ENCODE peak calls at places on chromosome 12, in six cellular contexts. Q is HCT116, O is fibroblast of lung, D is HepG2, T is astrocyte, H is neural progenitor cell. E is an unnamed sample.

GRCh38 chr12:75047885-75048525 is 161.6 kb downstream of the KCNC2 start:
- DNase-seq in H (no peak), D (no peak), Q (no peak), T (no peak), O (no peak), E (no peak)

GRCh38 chr12:103128862-103129501 is 171.5 kb downstream of the ASCL1 start:
- DNase-seq in D (peak), H (no peak), T (no peak), O (no peak), Q (no peak), E (no peak)

GRCh38 chr12:4653257-4653656 is 4.3 kb downstream of the NDUFA9 start:
- DNase-seq in D (no peak), Q (no peak), T (no peak), O (no peak), H (peak), E (no peak)

GRCh38 chr12:26872623-26873022 is 39.6 kb upstream of the ITPR2 start:
- DNase-seq in O (no peak), D (no peak), H (no peak), Q (no peak), T (no peak), E (no peak)

GRCh38 chr12:77925536-77926108 is 94.9 kb downstream of the NAV3 start:
- DNase-seq in H (peak), T (peak), D (peak), Q (peak), O (peak), E (peak)

GRCh38 chr12:113462117-113462774 is 9.4 kb downstream of the LHX5 start:
- DNase-seq in D (peak), O (peak), H (peak), Q (peak), T (peak), E (peak)

GRCh38 chr12:88472248-88472647 is 108.0 kb downstream of the KITLG start:
- DNase-seq in D (no peak), H (no peak), T (peak), Q (no peak), O (peak), E (no peak)

GRCh38 chr12:24991209-24992049 is 42.5 kb upstream of the BCAT1 start:
- DNase-seq in Q (peak), T (peak), H (peak), O (peak), D (peak), E (peak)

GRCh38 chr12:24561882-24562760 is 386.8 kb downstream of the BCAT1 start:
- DNase-seq in O (peak), Q (no peak), D (no peak), H (peak), T (peak), E (no peak)

GRCh38 chr12:109289004-109289403 is 20.1 kb downstream of the FOXN4 start:
- DNase-seq in O (peak), D (no peak), Q (no peak), H (no peak), T (no peak), E (no peak)

GRCh38 chr12:93042684-93043083 is 113.6 kb upstream of the EEA1 start:
- DNase-seq in H (no peak), Q (no peak), O (no peak), D (no peak), T (no peak), E (no peak)

GRCh38 chr12:58540480-58541299 is 379.6 kb downstream of the LRIG3 start:
- DNase-seq in D (peak), T (peak), H (peak), Q (peak), O (peak), E (peak)

GRCh38 chr12:92096346-92097136 is 49.1 kb downstream of the BTG1 start:
- DNase-seq in H (peak), T (peak), O (peak), Q (no peak), D (no peak), E (no peak)

GRCh38 chr12:57810450-57810849 is 8.1 kb downstream of the AVIL start:
- DNase-seq in O (peak), D (no peak), H (no peak), Q (peak), T (peak), E (no peak)

GRCh38 chr12:112001555-112001954 is 11.4 kb downstream of the TMEM116 start:
- DNase-seq in Q (no peak), T (peak), D (no peak), O (peak), H (no peak), E (no peak)

GRCh38 chr12:110022980-110023633 is 23.9 kb downstream of the ANKRD13A start:
- DNase-seq in H (peak), O (peak), Q (no peak), T (peak), D (no peak), E (no peak)

GRCh38 chr12:104619305-104619704 is 162.6 kb downstream of the CHST11 start:
- DNase-seq in D (no peak), Q (no peak), H (no peak), T (no peak), O (no peak), E (no peak)

GRCh38 chr12:101328917-101329316 is 49.0 kb downstream of the UTP20 start:
- DNase-seq in D (no peak), Q (no peak), T (no peak), H (no peak), O (no peak), E (no peak)

GRCh38 chr12:104825408-104825807 is 132.7 kb downstream of the SLC41A2 start:
- DNase-seq in D (no peak), O (peak), Q (no peak), T (no peak), H (peak), E (no peak)

GRCh38 chr12:109098142-109098652 is 800 bp downstream of the UNG start:
- DNase-seq in D (no peak), T (peak), H (no peak), O (peak), Q (no peak), E (no peak)

GRCh38 chr12:116520801-116521471 is 38.2 kb upstream of the MAP1LC3B2 start:
- DNase-seq in T (peak), Q (no peak), O (peak), H (no peak), D (no peak), E (peak)

GRCh38 chr12:130064999-130065398 is 97.3 kb upstream of the FZD10 start:
- DNase-seq in Q (no peak), T (no peak), H (peak), D (no peak), O (no peak), E (no peak)

GRCh38 chr12:51814311-51815088 is 34.0 kb downstream of the FIGNL2 start:
- DNase-seq in D (peak), Q (no peak), T (peak), H (peak), O (peak), E (peak)

GRCh38 chr12:43556057-43556456 is 4.1 kb upstream of the ADAMTS20 start:
- DNase-seq in T (no peak), H (no peak), D (no peak), O (no peak), Q (no peak), E (no peak)

GRCh38 chr12:43551971-43552559 is at the start of gene ADAMTS20:
- DNase-seq in T (peak), Q (no peak), H (peak), O (peak), D (no peak), E (no peak)

GRCh38 chr12:43550831-43551270 is 1.2 kb downstream of the ADAMTS20 start:
- DNase-seq in D (no peak), Q (no peak), O (peak), H (peak), T (no peak), E (no peak)

GRCh38 chr12:43551271-43551970 is 582 bp downstream of the ADAMTS20 start:
- DNase-seq in Q (no peak), T (no peak), D (no peak), H (peak), O (peak), E (no peak)
- TF ChIP-seq EZH2 in Q (no peak), T (peak), D (no peak), H (peak), O (no peak), E (no peak)

DNA sequence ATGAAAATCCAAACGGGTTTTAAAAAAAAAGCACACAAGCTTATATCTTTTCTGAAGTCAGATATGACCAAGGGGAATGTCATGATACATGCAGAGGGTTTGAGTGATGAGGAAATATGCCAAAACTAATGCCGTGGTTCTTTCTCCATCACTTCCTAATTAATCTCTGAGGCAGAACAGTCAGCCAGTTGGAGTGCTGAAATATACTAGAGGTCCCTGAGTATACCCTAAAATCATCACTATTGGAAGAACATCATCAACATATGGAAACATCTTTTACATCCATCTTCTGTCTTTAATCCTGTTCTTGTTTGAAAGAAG is 160.7 kb upstream of the FAR2 start:
- DNase-seq in D (no peak), O (no peak), H (no peak), Q (no peak), T (peak), E (no peak)
- H3K9ac ChIP-seq in D (no peak), O (no peak), H (no peak), Q (no peak), T (no peak), E (no peak)

GRCh38 chr12:41983394-41983793 is 161.3 kb downstream of the GXYLT1 start:
- DNase-seq in O (no peak), H (no peak), Q (no peak), T (peak), D (no peak), E (no peak)

GRCh38 chr12:41981013-41981412 is 163.7 kb downstream of the GXYLT1 start:
- DNase-seq in O (no peak), Q (no peak), H (no peak), D (peak), T (no peak), E (no peak)

GRCh38 chr12:41979574-41979973 is 165.1 kb downstream of the GXYLT1 start:
- DNase-seq in D (no peak), T (no peak), H (no peak), O (no peak), Q (no peak), E (no peak)

GRCh38 chr12:41981758-41982157 is 162.9 kb downstream of the GXYLT1 start:
- DNase-seq in Q (peak), H (no peak), O (peak), T (peak), D (no peak), E (no peak)

GRCh38 chr12:41980390-41980789 is 164.3 kb downstream of the GXYLT1 start:
- DNase-seq in O (no peak), D (no peak), Q (no peak), H (no peak), T (peak), E (no peak)
- H3K4me2 ChIP-seq in O (no peak), D (no peak), Q (no peak), H (no peak), T (no peak), E (no peak)

DNA sequence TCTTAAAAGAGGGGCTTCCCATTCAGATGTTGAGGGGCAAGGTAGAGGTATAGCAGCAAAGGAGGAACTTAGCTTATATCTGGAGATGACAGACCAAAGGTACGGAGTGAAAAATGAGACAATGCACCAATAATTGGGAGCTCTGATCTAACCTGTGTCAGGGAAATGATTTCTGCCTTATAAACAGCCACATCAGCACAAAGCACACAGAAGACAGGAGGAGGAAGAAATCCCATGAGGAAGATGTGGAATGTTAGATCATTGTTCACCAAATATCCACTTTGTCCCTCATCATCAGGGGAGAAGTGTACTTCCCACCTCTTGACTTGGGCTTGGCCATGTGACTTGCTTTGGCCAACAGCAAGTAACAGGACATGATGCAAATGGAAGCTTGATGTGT is 93.7 kb upstream of the WSCD2 start:
- DNase-seq in T (no peak), Q (no peak), D (no peak), H (no peak), O (no peak), E (no peak)
- TF ChIP-seq EZH2 in T (no peak), Q (no peak), D (no peak), H (no peak), O (no peak), E (no peak)

GRCh38 chr12:122021822-122022392 is at the start of gene BCL7A:
- DNase-seq in O (peak), H (peak), T (peak), Q (peak), D (peak), E (peak)

GRCh38 chr12:122018937-122019336 is 2.7 kb upstream of the BCL7A start:
- DNase-seq in D (no peak), H (no peak), Q (no peak), O (no peak), T (no peak), E (no peak)

GRCh38 chr12:122021193-122021821 is 377 bp upstream of the BCL7A start:
- DNase-seq in O (no peak), Q (no peak), D (no peak), H (peak), T (no peak), E (peak)

GRCh38 chr12:122022393-122023338 is 982 bp downstream of the BCL7A start:
- DNase-seq in O (no peak), H (peak), D (no peak), T (no peak), Q (no peak), E (peak)

GRCh38 chr12:122020795-122021192 is 890 bp upstream of the BCL7A start:
- DNase-seq in Q (no peak), T (no peak), D (no peak), O (no peak), H (no peak), E (no peak)
- H3K9ac ChIP-seq in Q (peak), T (peak), D (no peak), O (no peak), H (no peak), E (peak)

GRCh38 chr12:14416658-14417057 is 51.2 kb downstream of the ATF7IP start:
- DNase-seq in H (peak), O (peak), D (peak), T (peak), Q (no peak), E (peak)
- H3K4me2 ChIP-seq in H (peak), O (peak), D (no peak), T (peak), Q (peak), E (no peak)